ENCODE peak calls at places on chromosomes 16 and 17, in nine cellular contexts. L, K, G, E, A, H, X, R and U are unnamed samples.

GRCh38 chr17:3667366-3668278 is 756 bp downstream of the TAX1BP3 start:
- DNase-seq in G (no peak), H (peak; percentile 79), R (peak; percentile 93), A (peak; percentile 90), X (peak; percentile 89), E (peak; percentile 87), L (no peak), K (peak; percentile 87), U (peak; percentile 92)

GRCh38 chr17:3928394-3928793 is 12.1 kb upstream of the P2RX1 start:
- DNase-seq in A (no peak), K (no peak), R (no peak), X (no peak), L (no peak), G (no peak), H (no peak), E (no peak), U (no peak)

GRCh38 chr16:293043-293775 is 10.2 kb downstream of the PDIA2 start:
- DNase-seq in X (no peak), K (no peak), E (no peak), R (no peak), L (no peak), H (no peak), A (no peak), G (no peak), U (no peak)

GRCh38 chr16:69448470-69449193 is 24.2 kb downstream of the CYB5B start:
- DNase-seq in X (no peak), K (no peak), A (peak; percentile 29), G (no peak), R (peak; percentile 79), E (peak; percentile 17), H (no peak), L (no peak), U (no peak)

GRCh38 chr16:726438-727290 is at the start of the genes CCDC78 and HAGHL:
- DNase-seq in G (no peak), X (peak; percentile 90), E (peak; percentile 54), H (peak; percentile 70), A (no peak), K (peak; percentile 36), L (peak; percentile 67), R (peak; percentile 40), U (peak; percentile 92)

GRCh38 chr17:43839670-43840101 is 6.7 kb upstream of the MPP3 start:
- DNase-seq in E (peak; percentile 81), L (no peak), R (no peak), G (no peak), K (peak; percentile 90), X (peak; percentile 85), H (no peak), A (peak; percentile 88), U (no peak)

GRCh38 chr17:45031231-45032149 is 19.9 kb downstream of the DCAKD start:
- DNase-seq in R (no peak), L (no peak), E (no peak), G (no peak), X (no peak), H (no peak), K (no peak), A (no peak), U (no peak)

GRCh38 chr17:59842901-59843652 is 49.7 kb downstream of the TUBD1 start:
- DNase-seq in K (peak; percentile 100), R (peak; percentile 97), H (no peak), L (no peak), X (peak; percentile 82), G (no peak), A (peak; percentile 98), E (peak; percentile 61), U (peak; percentile 68)

GRCh38 chr16:49620158-49620867 is 235.6 kb downstream of the ZNF423 start:
- DNase-seq in R (peak; percentile 65), A (peak; percentile 25), K (no peak), H (peak; percentile 85), X (peak; percentile 60), G (no peak), E (peak; percentile 74), L (no peak), U (peak; percentile 50)

GRCh38 chr16:66933776-66934137 is 445 bp downstream of the CIAO2B start:
- DNase-seq in L (no peak), K (peak; percentile 71), X (no peak), R (no peak), A (no peak), G (no peak), E (no peak), H (no peak), U (no peak)

GRCh38 chr17:31549525-31550388 is 158.3 kb downstream of the RAB11FIP4 start:
- DNase-seq in L (peak; percentile 85), R (peak; percentile 93), X (peak; percentile 96), A (peak; percentile 95), E (peak; percentile 97), H (peak; percentile 92), K (peak; percentile 81), G (peak; percentile 92), U (peak; percentile 99)

GRCh38 chr17:10652984-10653680 is 4.0 kb downstream of the MYH3 start:
- DNase-seq in X (no peak), R (no peak), K (no peak), G (no peak), L (no peak), E (no peak), A (no peak), H (no peak), U (no peak)

GRCh38 chr17:28473542-28473941 is at the start of gene SLC13A2:
- DNase-seq in X (peak; percentile 80), L (no peak), K (no peak), A (no peak), H (no peak), R (no peak), G (no peak), E (peak; percentile 47), U (peak; percentile 66)

GRCh38 chr16:70433456-70434103 is 5.3 kb downstream of the ST3GAL2 start:
- DNase-seq in X (no peak), K (no peak), A (peak; percentile 48), E (peak; percentile 20), R (peak; percentile 87), G (no peak), L (no peak), H (no peak), U (no peak)

GRCh38 chr17:81483862-81484194 is 28.8 kb downstream of the ACTG1 start:
- DNase-seq in H (no peak), G (no peak), K (no peak), X (no peak), A (no peak), L (no peak), R (no peak), E (no peak), U (no peak)
- H3K4me3 ChIP-seq in H (peak overlapping the region; percentile 15), G (peak overlapping the region; percentile 64), K (no peak overlapping the region), X (peak overlapping the region; percentile 48), A (no peak overlapping the region), L (peak overlapping the region; percentile 49), R (no peak overlapping the region), E (no peak overlapping the region), U (peak overlapping the region; percentile 64)

GRCh38 chr17:73799781-73800627 is 155.8 kb upstream of the SDK2 start:
- DNase-seq in L (no peak), G (no peak), H (no peak), A (peak; percentile 73), R (peak; percentile 26), E (no peak), K (peak; percentile 8), X (no peak), U (no peak)

GRCh38 chr17:73798111-73798748 is 154.0 kb upstream of the SDK2 start:
- DNase-seq in L (no peak), X (peak; percentile 68), E (peak; percentile 51), K (peak; percentile 59), R (peak; percentile 100), H (no peak), G (no peak), A (peak; percentile 100), U (no peak)

GRCh38 chr17:73799091-73799490 is 154.8 kb upstream of the SDK2 start:
- DNase-seq in L (no peak), A (no peak), R (no peak), X (no peak), G (no peak), H (no peak), E (no peak), K (no peak), U (no peak)

GRCh38 chr17:73795730-73796129 is 151.5 kb upstream of the SDK2 start:
- DNase-seq in E (no peak), X (no peak), H (no peak), R (no peak), L (no peak), G (no peak), K (peak; percentile 63), A (no peak), U (no peak)

GRCh38 chr17:73797594-73798110 is 153.4 kb upstream of the SDK2 start:
- DNase-seq in K (no peak), L (no peak), H (no peak), E (no peak), R (peak; percentile 14), A (no peak), X (no peak), G (no peak), U (peak; percentile 49)
- H3K9me3 ChIP-seq in K (no peaks in the 10 kb centered on the region), L (no peaks in the 10 kb centered on the region), H (no peaks in the 10 kb centered on the region), E (peaks cover 2% of the 10 kb centered on the region), R (no peaks in the 10 kb centered on the region), A (peaks cover 5% of the 10 kb centered on the region), X (peaks cover 2% of the 10 kb centered on the region), G (no peaks in the 10 kb centered on the region), U (no peaks in the 10 kb centered on the region)

GRCh38 chr17:40241435-40241834 is 22.3 kb downstream of the WIPF2 start:
- DNase-seq in A (no peak), R (no peak), H (no peak), E (no peak), G (no peak), K (no peak), X (no peak), L (no peak), U (no peak)
- H3K4me3 ChIP-seq in A (no peak overlapping the region), R (no peak overlapping the region), H (no peak overlapping the region), E (no peak overlapping the region), G (no peak overlapping the region), K (no peak overlapping the region), X (no peak overlapping the region), L (no peak overlapping the region), U (no peak overlapping the region)

GRCh38 chr16:87575027-87575804 is 27.1 kb upstream of the JPH3 start:
- DNase-seq in H (no peak), G (no peak), K (peak; percentile 18), A (peak; percentile 31), R (peak; percentile 14), E (no peak), X (no peak), L (no peak), U (peak; percentile 88)

GRCh38 chr16:87572959-87573358 is 29.3 kb upstream of the JPH3 start:
- DNase-seq in H (no peak), L (no peak), G (no peak), K (no peak), R (no peak), E (no peak), X (no peak), A (no peak), U (no peak)

GRCh38 chr16:87578531-87578930 is 23.8 kb upstream of the JPH3 start:
- DNase-seq in R (no peak), A (no peak), E (no peak), K (no peak), L (no peak), H (no peak), X (no peak), G (no peak), U (no peak)

GRCh38 chr16:87579691-87580090 is 22.6 kb upstream of the JPH3 start:
- DNase-seq in G (no peak), R (no peak), H (no peak), L (no peak), E (no peak), K (no peak), A (no peak), X (no peak), U (no peak)

DNA sequence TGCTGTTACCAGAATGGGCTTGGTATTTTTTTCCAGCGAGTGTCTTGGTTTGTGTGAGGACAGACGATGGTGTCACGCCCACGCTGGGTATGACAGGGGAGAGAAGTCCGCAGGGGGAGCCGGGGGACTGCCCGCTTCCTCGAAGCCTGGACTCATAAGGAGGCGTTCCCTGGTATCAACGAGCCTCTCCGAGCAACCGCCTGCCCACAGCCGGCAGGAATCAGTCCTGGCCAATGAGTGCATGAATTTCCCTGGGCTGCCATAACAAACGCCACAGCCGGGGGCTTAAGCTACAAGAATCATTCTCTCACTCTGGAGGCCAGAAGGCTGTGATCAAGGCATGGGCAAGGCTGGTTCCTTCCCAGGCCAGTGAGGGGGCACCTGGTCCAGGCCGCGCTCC is 26.1 kb upstream of the JPH3 start:
- DNase-seq in X (no peak), K (no peak), R (no peak), H (no peak), G (no peak), L (no peak), E (no peak), A (no peak), U (peak; percentile 85)
- H3K9me3 ChIP-seq in X (no peaks in the 10 kb centered on the region), K (peaks cover under 1% of the 10 kb centered on the region), R (no peaks in the 10 kb centered on the region), H (no peaks in the 10 kb centered on the region), G (no peaks in the 10 kb centered on the region), L (no peaks in the 10 kb centered on the region), E (no peaks in the 10 kb centered on the region), A (no peaks in the 10 kb centered on the region), U (no peaks in the 10 kb centered on the region)